ENCODE peak calls at places on chromosomes 13 and 19, in eight cellular contexts. One of them, this sample, is unnamed.

GRCh38 chr19:12715102-12715501 is 8.6 kb downstream of the TNPO2 start:
- DNase-seq in psoas muscle: no peak
- DNase-seq in activated CD4-positive, alpha-beta memory T cell treated with anti-CD3 and anti-CD28 coated beads, Interleukin-2, amount 10 ng/mL, durations not matched to agents 7 days and 5 days: no peak
- DNase-seq in amygdala: no peak
- DNase-seq in mucosa of descending colon: no peak
- DNase-seq in progenitor cell of endocrine pancreas: no peak
- DNase-seq in endothelial cell: no peak
- DNase-seq in brain pericyte: no peak
- DNase-seq in this sample: no peak

GRCh38 chr19:20334760-20335159 is 167.7 kb downstream of the ZNF486 start:
- DNase-seq in endothelial cell: no peak
- DNase-seq in psoas muscle: no peak
- DNase-seq in activated CD4-positive, alpha-beta memory T cell treated with anti-CD3 and anti-CD28 coated beads, Interleukin-2, amount 10 ng/mL, durations not matched to agents 7 days and 5 days: no peak
- DNase-seq in amygdala: no peak
- DNase-seq in progenitor cell of endocrine pancreas: no peak
- DNase-seq in mucosa of descending colon: no peak
- DNase-seq in brain pericyte: no peak
- DNase-seq in this sample: no peak

GRCh38 chr13:73922728-73923393 is 211.3 kb downstream of the KLF12 start:
- DNase-seq in activated CD4-positive, alpha-beta memory T cell treated with anti-CD3 and anti-CD28 coated beads, Interleukin-2, amount 10 ng/mL, durations not matched to agents 7 days and 5 days: no peak
- DNase-seq in amygdala: no peak
- DNase-seq in brain pericyte: no peak
- DNase-seq in mucosa of descending colon: no peak
- DNase-seq in psoas muscle: no peak
- DNase-seq in progenitor cell of endocrine pancreas: no peak
- DNase-seq in endothelial cell: no peak
- DNase-seq in this sample: no peak

GRCh38 chr19:38193445-38193844 is 30.6 kb downstream of the DPF1 start:
- DNase-seq in psoas muscle: no peak
- DNase-seq in amygdala: no peak
- DNase-seq in mucosa of descending colon: no peak
- DNase-seq in progenitor cell of endocrine pancreas: no peak
- DNase-seq in endothelial cell: no peak
- DNase-seq in brain pericyte: no peak
- DNase-seq in activated CD4-positive, alpha-beta memory T cell treated with anti-CD3 and anti-CD28 coated beads, Interleukin-2, amount 10 ng/mL, durations not matched to agents 7 days and 5 days: no peak
- DNase-seq in this sample: no peak

GRCh38 chr19:13959962-13960862 is 7.9 kb downstream of the DCAF15 start:
- DNase-seq in progenitor cell of endocrine pancreas: no peak
- DNase-seq in mucosa of descending colon: no peak
- DNase-seq in psoas muscle: peak
- DNase-seq in endothelial cell: peak
- DNase-seq in brain pericyte: no peak
- DNase-seq in activated CD4-positive, alpha-beta memory T cell treated with anti-CD3 and anti-CD28 coated beads, Interleukin-2, amount 10 ng/mL, durations not matched to agents 7 days and 5 days: no peak
- DNase-seq in amygdala: no peak
- DNase-seq in this sample: no peak

GRCh38 chr13:101149735-101150380 is 266.4 kb downstream of the NALCN start:
- DNase-seq in amygdala: no peak
- DNase-seq in progenitor cell of endocrine pancreas: no peak
- DNase-seq in activated CD4-positive, alpha-beta memory T cell treated with anti-CD3 and anti-CD28 coated beads, Interleukin-2, amount 10 ng/mL, durations not matched to agents 7 days and 5 days: no peak
- DNase-seq in brain pericyte: no peak
- DNase-seq in endothelial cell: peak
- DNase-seq in mucosa of descending colon: no peak
- DNase-seq in psoas muscle: no peak
- DNase-seq in this sample: no peak

GRCh38 chr19:6862673-6863078 is 24.7 kb upstream of the ADGRE1 start:
- DNase-seq in brain pericyte: peak
- DNase-seq in activated CD4-positive, alpha-beta memory T cell treated with anti-CD3 and anti-CD28 coated beads, Interleukin-2, amount 10 ng/mL, durations not matched to agents 7 days and 5 days: peak
- DNase-seq in psoas muscle: peak
- DNase-seq in progenitor cell of endocrine pancreas: peak
- DNase-seq in mucosa of descending colon: peak
- DNase-seq in amygdala: peak
- DNase-seq in endothelial cell: peak
- DNase-seq in this sample: peak

GRCh38 chr19:32337176-32337808 is 8.1 kb upstream of the ZNF507 start:
- DNase-seq in amygdala: peak
- DNase-seq in brain pericyte: no peak
- DNase-seq in activated CD4-positive, alpha-beta memory T cell treated with anti-CD3 and anti-CD28 coated beads, Interleukin-2, amount 10 ng/mL, durations not matched to agents 7 days and 5 days: no peak
- DNase-seq in psoas muscle: no peak
- DNase-seq in endothelial cell: no peak
- DNase-seq in mucosa of descending colon: no peak
- DNase-seq in progenitor cell of endocrine pancreas: no peak
- DNase-seq in this sample: no peak

GRCh38 chr13:78054152-78054551 is 135.5 kb upstream of the EDNRB start:
- DNase-seq in endothelial cell: no peak
- DNase-seq in psoas muscle: no peak
- DNase-seq in progenitor cell of endocrine pancreas: no peak
- DNase-seq in activated CD4-positive, alpha-beta memory T cell treated with anti-CD3 and anti-CD28 coated beads, Interleukin-2, amount 10 ng/mL, durations not matched to agents 7 days and 5 days: no peak
- DNase-seq in mucosa of descending colon: no peak
- DNase-seq in amygdala: no peak
- DNase-seq in brain pericyte: no peak
- DNase-seq in this sample: no peak

GRCh38 chr13:30124131-30124768 is 183.1 kb downstream of the KATNAL1 start:
- DNase-seq in progenitor cell of endocrine pancreas: no peak
- DNase-seq in endothelial cell: no peak
- DNase-seq in mucosa of descending colon: no peak
- DNase-seq in brain pericyte: no peak
- DNase-seq in psoas muscle: no peak
- DNase-seq in amygdala: no peak
- DNase-seq in activated CD4-positive, alpha-beta memory T cell treated with anti-CD3 and anti-CD28 coated beads, Interleukin-2, amount 10 ng/mL, durations not matched to agents 7 days and 5 days: no peak
- DNase-seq in this sample: no peak

GRCh38 chr13:41356788-41357187 is 45.7 kb downstream of the NAA16 start:
- DNase-seq in progenitor cell of endocrine pancreas: no peak
- DNase-seq in activated CD4-positive, alpha-beta memory T cell treated with anti-CD3 and anti-CD28 coated beads, Interleukin-2, amount 10 ng/mL, durations not matched to agents 7 days and 5 days: peak
- DNase-seq in brain pericyte: no peak
- DNase-seq in psoas muscle: no peak
- DNase-seq in mucosa of descending colon: no peak
- DNase-seq in amygdala: no peak
- DNase-seq in endothelial cell: no peak
- DNase-seq in this sample: peak

GRCh38 chr19:52270266-52270885 is 989 bp downstream of the ZNF766 start:
- DNase-seq in progenitor cell of endocrine pancreas: no peak
- DNase-seq in psoas muscle: no peak
- DNase-seq in activated CD4-positive, alpha-beta memory T cell treated with anti-CD3 and anti-CD28 coated beads, Interleukin-2, amount 10 ng/mL, durations not matched to agents 7 days and 5 days: no peak
- DNase-seq in endothelial cell: peak
- DNase-seq in mucosa of descending colon: no peak
- DNase-seq in brain pericyte: no peak
- DNase-seq in amygdala: no peak
- DNase-seq in this sample: no peak

GRCh38 chr19:21202865-21203494 is 61.1 kb downstream of the ZNF431 start:
- DNase-seq in psoas muscle: no peak
- DNase-seq in progenitor cell of endocrine pancreas: no peak
- DNase-seq in mucosa of descending colon: no peak
- DNase-seq in activated CD4-positive, alpha-beta memory T cell treated with anti-CD3 and anti-CD28 coated beads, Interleukin-2, amount 10 ng/mL, durations not matched to agents 7 days and 5 days: no peak
- DNase-seq in amygdala: peak
- DNase-seq in endothelial cell: peak
- DNase-seq in brain pericyte: no peak
- DNase-seq in this sample: peak

GRCh38 chr13:79435549-79435948 is 29.5 kb upstream of the RBM26 start:
- DNase-seq in mucosa of descending colon: no peak
- DNase-seq in activated CD4-positive, alpha-beta memory T cell treated with anti-CD3 and anti-CD28 coated beads, Interleukin-2, amount 10 ng/mL, durations not matched to agents 7 days and 5 days: no peak
- DNase-seq in psoas muscle: no peak
- DNase-seq in endothelial cell: no peak
- DNase-seq in progenitor cell of endocrine pancreas: no peak
- DNase-seq in brain pericyte: no peak
- DNase-seq in amygdala: no peak
- DNase-seq in this sample: no peak

GRCh38 chr19:55345818-55346724 is 6.4 kb downstream of the KMT5C start:
- DNase-seq in progenitor cell of endocrine pancreas: no peak
- DNase-seq in brain pericyte: no peak
- DNase-seq in activated CD4-positive, alpha-beta memory T cell treated with anti-CD3 and anti-CD28 coated beads, Interleukin-2, amount 10 ng/mL, durations not matched to agents 7 days and 5 days: no peak
- DNase-seq in endothelial cell: no peak
- DNase-seq in psoas muscle: peak
- DNase-seq in amygdala: no peak
- DNase-seq in mucosa of descending colon: peak
- DNase-seq in this sample: no peak

GRCh38 chr13:30191491-30192100 is 115.8 kb downstream of the KATNAL1 start:
- DNase-seq in brain pericyte: no peak
- DNase-seq in amygdala: no peak
- DNase-seq in progenitor cell of endocrine pancreas: no peak
- DNase-seq in endothelial cell: no peak
- DNase-seq in mucosa of descending colon: no peak
- DNase-seq in activated CD4-positive, alpha-beta memory T cell treated with anti-CD3 and anti-CD28 coated beads, Interleukin-2, amount 10 ng/mL, durations not matched to agents 7 days and 5 days: no peak
- DNase-seq in psoas muscle: no peak
- DNase-seq in this sample: no peak

GRCh38 chr13:98014766-98015165 is 61.3 kb downstream of the IPO5 start:
- DNase-seq in psoas muscle: no peak
- DNase-seq in brain pericyte: no peak
- DNase-seq in amygdala: no peak
- DNase-seq in progenitor cell of endocrine pancreas: no peak
- DNase-seq in endothelial cell: no peak
- DNase-seq in mucosa of descending colon: no peak
- DNase-seq in activated CD4-positive, alpha-beta memory T cell treated with anti-CD3 and anti-CD28 coated beads, Interleukin-2, amount 10 ng/mL, durations not matched to agents 7 days and 5 days: no peak
- DNase-seq in this sample: no peak

GRCh38 chr19:19711306-19711933 is 21.5 kb downstream of the ZNF14 start:
- DNase-seq in brain pericyte: no peak
- DNase-seq in mucosa of descending colon: no peak
- DNase-seq in endothelial cell: no peak
- DNase-seq in psoas muscle: no peak
- DNase-seq in activated CD4-positive, alpha-beta memory T cell treated with anti-CD3 and anti-CD28 coated beads, Interleukin-2, amount 10 ng/mL, durations not matched to agents 7 days and 5 days: no peak
- DNase-seq in amygdala: no peak
- DNase-seq in progenitor cell of endocrine pancreas: no peak
- DNase-seq in this sample: no peak

GRCh38 chr19:16620018-16620417 is 8.0 kb downstream of the MED26 start:
- DNase-seq in amygdala: no peak
- DNase-seq in progenitor cell of endocrine pancreas: no peak
- DNase-seq in endothelial cell: no peak
- DNase-seq in psoas muscle: peak
- DNase-seq in activated CD4-positive, alpha-beta memory T cell treated with anti-CD3 and anti-CD28 coated beads, Interleukin-2, amount 10 ng/mL, durations not matched to agents 7 days and 5 days: no peak
- DNase-seq in brain pericyte: no peak
- DNase-seq in mucosa of descending colon: no peak
- DNase-seq in this sample: no peak

This sample was measured in T follicular helper cell.